ENCODE peak calls at places on chromosome 2, in four cellular contexts. Y, U, T and Q are unnamed samples.

GRCh38 chr2:106607371-106607770 is 120.2 kb downstream of the CD8B2 start:
- DNase-seq in Y (no peak), U (no peak), T (no peak), Q (no peak)

GRCh38 chr2:28689764-28690163 is 61.9 kb upstream of the PPP1CB start:
- DNase-seq in Y (no peak), U (no peak), T (no peak), Q (no peak)

GRCh38 chr2:182715121-182715895 is 749 bp upstream of the DNAJC10 start:
- DNase-seq in Y (peak; percentile 42), U (no peak), T (peak; percentile 19), Q (no peak)

GRCh38 chr2:120740765-120741513 is 5.3 kb downstream of the GLI2 start:
- DNase-seq in Y (no peak), U (no peak), T (no peak), Q (peak; percentile 84)

GRCh38 chr2:85865539-85866164 is 23.1 kb downstream of the ST3GAL5 start:
- DNase-seq in Y (no peak), U (peak; percentile 62), T (no peak), Q (no peak)

GRCh38 chr2:45128580-45128997 is 119.3 kb upstream of the SIX2 start:
- DNase-seq in Y (no peak), U (no peak), T (no peak), Q (no peak)

GRCh38 chr2:19688059-19688458 is 213.7 kb downstream of the TTC32 start:
- DNase-seq in Y (no peak), U (no peak), T (no peak), Q (no peak)

GRCh38 chr2:237231593-237231992 is 145.9 kb downstream of the COPS8 start:
- DNase-seq in Y (no peak), U (no peak), T (no peak), Q (no peak)

GRCh38 chr2:12803616-12804015 is 86.9 kb downstream of the TRIB2 start:
- DNase-seq in Y (no peak), U (no peak), T (no peak), Q (no peak)

GRCh38 chr2:121295911-121296650 is 11.1 kb upstream of the TFCP2L1 start:
- DNase-seq in Y (no peak), U (no peak), T (no peak), Q (no peak)

GRCh38 chr2:88038263-88039105 is 17.1 kb downstream of the KRCC1 start:
- DNase-seq in Y (peak; percentile 74), U (no peak), T (no peak), Q (no peak)

GRCh38 chr2:122669627-122670026 is 914.2 kb downstream of the TSN start:
- DNase-seq in Y (no peak), U (no peak), T (no peak), Q (no peak)

GRCh38 chr2:151097118-151097517 is 164.5 kb downstream of the RBM43 start:
- DNase-seq in Y (no peak), U (no peak), T (no peak), Q (no peak)

GRCh38 chr2:149559341-149560068 is 28.1 kb downstream of the MMADHC start:
- DNase-seq in Y (no peak), U (no peak), T (no peak), Q (peak; percentile 8)

GRCh38 chr2:124267821-124268220 is 242.7 kb downstream of the CNTNAP5 start:
- DNase-seq in Y (no peak), U (no peak), T (no peak), Q (no peak)

GRCh38 chr2:67451086-67451832 is 54.1 kb downstream of the ETAA1 start:
- DNase-seq in Y (peak; percentile 17), U (no peak), T (no peak), Q (no peak)

GRCh38 chr2:152861349-152861942 is 143.0 kb downstream of the ARL6IP6 start:
- DNase-seq in Y (peak; percentile 43), U (no peak), T (peak; percentile 58), Q (peak; percentile 79)

GRCh38 chr2:176652300-176653182 is 383.3 kb downstream of the MTX2 start:
- DNase-seq in Y (peak; percentile 66), U (no peak), T (peak; percentile 66), Q (peak; percentile 79)

GRCh38 chr2:47896450-47896968 is 9.8 kb downstream of the FBXO11 start:
- DNase-seq in Y (no peak), U (no peak), T (no peak), Q (no peak)

GRCh38 chr2:54845514-54845913 is 122.1 kb downstream of the EML6 start:
- DNase-seq in Y (no peak), U (peak; percentile 5), T (no peak), Q (no peak)

GRCh38 chr2:157898591-157898996 is 22.5 kb upstream of the ACVR1 start:
- DNase-seq in Y (no peak), U (no peak), T (peak; percentile 75), Q (no peak)

GRCh38 chr2:188949046-188949818 is 24.9 kb upstream of the COL3A1 start:
- DNase-seq in Y (no peak), U (no peak), T (no peak), Q (peak; percentile 6)

GRCh38 chr2:26359886-26360473 is 13.4 kb upstream of the ADGRF3 start:
- DNase-seq in Y (no peak), U (no peak), T (peak; percentile 27), Q (no peak)

GRCh38 chr2:45278345-45279078 is 269.3 kb upstream of the SIX2 start:
- DNase-seq in Y (no peak), U (no peak), T (no peak), Q (no peak)

GRCh38 chr2:152162141-152162540 is 13.4 kb downstream of the STAM2 start:
- DNase-seq in Y (no peak), U (no peak), T (no peak), Q (no peak)

DNA sequence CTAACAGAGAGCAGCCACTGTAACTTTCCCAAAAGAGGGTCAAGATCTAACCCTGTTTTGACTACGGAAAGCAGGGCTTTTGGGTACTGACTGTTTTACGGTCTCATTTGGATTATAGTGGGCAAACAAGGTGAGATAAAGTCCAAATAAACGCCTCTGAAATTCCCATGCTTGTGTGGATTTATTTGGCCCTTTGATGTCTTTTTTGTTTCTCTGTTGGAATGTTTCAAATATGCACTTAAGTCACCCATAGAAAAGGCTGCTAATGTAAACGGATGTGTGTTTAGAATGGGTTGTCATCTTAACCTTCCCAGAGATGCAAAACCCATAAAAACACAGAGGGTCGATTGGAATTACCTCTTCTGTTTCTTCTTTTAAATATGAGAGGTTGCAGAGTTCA is 19.1 kb upstream of the TANC1 start:
- DNase-seq in Y (peak; percentile 89), U (no peak), T (no peak), Q (no peak)
- TF ChIP-seq CREB1 in Y (no peak), U (no peak), T (no peak), Q (no peak)

GRCh38 chr2:218872645-218873358 is 7.8 kb upstream of the WNT10A start:
- DNase-seq in Y (no peak), U (no peak), T (no peak), Q (peak; percentile 80)

GRCh38 chr2:218869064-218869463 is 9.5 kb downstream of the WNT6 start:
- DNase-seq in Y (no peak), U (no peak), T (no peak), Q (no peak)

GRCh38 chr2:218871345-218872302 is 9.0 kb upstream of the WNT10A start:
- DNase-seq in Y (no peak), U (no peak), T (no peak), Q (no peak)

GRCh38 chr2:218873359-218874194 is 7.1 kb upstream of the WNT10A start:
- DNase-seq in Y (no peak), U (no peak), T (no peak), Q (peak; percentile 56)

DNA sequence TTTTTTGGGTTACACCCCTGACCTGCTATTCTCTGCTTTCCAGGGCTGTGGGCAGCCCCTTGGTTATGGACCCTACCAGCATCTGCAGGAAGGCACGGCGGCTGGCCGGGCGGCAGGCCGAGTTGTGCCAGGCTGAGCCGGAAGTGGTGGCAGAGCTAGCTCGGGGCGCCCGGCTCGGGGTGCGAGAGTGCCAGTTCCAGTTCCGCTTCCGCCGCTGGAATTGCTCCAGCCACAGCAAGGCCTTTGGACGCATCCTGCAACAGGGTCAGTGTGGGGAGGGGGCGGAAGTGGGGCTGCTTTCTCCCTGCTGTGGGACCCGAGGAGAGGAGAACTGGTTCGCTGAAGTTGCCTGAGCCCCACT is 9.7 kb upstream of the WNT10A start:
- DNase-seq in Y (no peak), U (no peak), T (no peak), Q (no peak)
- TF ChIP-seq REST in Y (no peak), U (no peak), T (no peak), Q (no peak)

DNA sequence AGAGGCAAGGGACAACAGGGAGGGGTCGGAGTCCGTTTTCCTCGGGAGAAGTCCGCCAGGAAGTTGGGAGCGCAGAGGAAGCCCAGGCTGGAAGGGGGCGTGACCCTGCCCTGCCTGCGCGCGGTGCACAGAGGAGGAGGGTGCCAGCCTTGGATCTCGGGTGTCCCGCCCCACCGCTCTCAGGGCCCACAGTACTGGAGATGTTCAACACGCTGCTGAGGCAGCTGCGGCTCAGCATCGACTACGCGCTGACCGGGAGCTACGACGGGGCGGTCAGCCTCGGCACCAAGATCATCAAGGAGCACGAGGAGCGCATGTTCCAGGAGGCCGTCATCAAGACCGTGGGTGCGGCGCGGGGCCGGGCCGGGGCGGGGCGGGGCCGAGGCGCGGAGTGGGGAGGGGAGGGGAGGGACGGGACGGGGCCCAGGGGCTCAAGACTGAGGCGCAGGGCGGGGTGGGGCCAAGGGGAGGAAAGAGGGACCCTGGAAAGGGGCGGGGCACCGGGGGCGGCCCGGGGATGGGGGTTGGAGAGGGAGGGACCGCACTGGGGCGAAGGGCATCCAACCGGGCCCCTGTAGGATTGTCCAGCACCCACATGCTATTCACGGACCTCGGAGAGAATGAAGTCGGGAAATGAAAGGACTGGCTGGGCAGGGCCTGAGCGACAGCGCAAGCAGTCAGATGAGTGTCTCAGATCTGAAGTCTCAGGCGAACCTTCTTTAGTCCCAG is 36.6 kb downstream of the POMC start:
- DNase-seq in Y (no peak), U (no peak), T (no peak), Q (peak; percentile 60)
- TF ChIP-seq CREB1 in Y (no peak), U (no peak), T (no peak), Q (no peak)

GRCh38 chr2:205694256-205694655 is 12.0 kb downstream of the NRP2 start:
- DNase-seq in Y (no peak), U (no peak), T (no peak), Q (no peak)

GRCh38 chr2:205689837-205690236 is 7.5 kb downstream of the NRP2 start:
- DNase-seq in Y (no peak), U (no peak), T (no peak), Q (no peak)

GRCh38 chr2:205695460-205695979 is 13.2 kb downstream of the NRP2 start:
- DNase-seq in Y (no peak), U (no peak), T (no peak), Q (no peak)

GRCh38 chr2:205688417-205689200 is 6.3 kb downstream of the NRP2 start:
- DNase-seq in Y (no peak), U (no peak), T (no peak), Q (no peak)

GRCh38 chr2:205692095-205692494 is 9.8 kb downstream of the NRP2 start:
- DNase-seq in Y (no peak), U (no peak), T (no peak), Q (no peak)
- TF ChIP-seq REST in Y (no peak), U (no peak), T (no peak), Q (no peak)